ENCODE peak calls at places on chromosomes 7 and 10, in five cellular contexts. X, A, C, E and M are unnamed samples.

GRCh38 chr10:126387931-126388911 is at the start of gene ADAM12:
- DNase-seq in A (peak; percentile 17), X (peak; percentile 30), E (peak; percentile 30), C (peak; percentile 79), M (peak; percentile 49)

GRCh38 chr7:102843850-102844249 is 69.0 kb upstream of the LRRC17 start:
- DNase-seq in X (no peak), A (no peak), C (no peak), E (no peak), M (no peak)

GRCh38 chr10:128011059-128011979 is 104.4 kb downstream of the PTPRE start:
- DNase-seq in A (peak; percentile 58), E (peak; percentile 66), X (peak; percentile 89), C (peak; percentile 93), M (peak; percentile 83)

GRCh38 chr7:127347567-127348246 is 44.8 kb downstream of the ZNF800 start:
- DNase-seq in A (peak; percentile 18), E (peak; percentile 77), C (peak; percentile 88), X (peak; percentile 70), M (peak; percentile 74)

GRCh38 chr10:67884842-67885680 is 605 bp downstream of the SIRT1 start:
- DNase-seq in C (peak; percentile 95), X (peak; percentile 84), A (peak; percentile 69), E (peak; percentile 84), M (peak; percentile 82)

GRCh38 chr10:37895674-37896073 is 38.3 kb upstream of the ZNF248 start:
- DNase-seq in X (no peak), A (no peak), C (no peak), E (peak; percentile 1), M (no peak)

GRCh38 chr10:34916368-34916767 is 101.3 kb upstream of the PARD3 start:
- DNase-seq in X (no peak), A (peak; percentile 20), E (no peak), C (no peak), M (no peak)

GRCh38 chr7:21923663-21924062 is 22.0 kb downstream of the CDCA7L start:
- DNase-seq in C (no peak), E (peak; percentile 67), X (no peak), A (no peak), M (peak; percentile 55)

GRCh38 chr10:61471491-61471890 is 18.3 kb upstream of the TMEM26 start:
- DNase-seq in X (no peak), C (no peak), E (no peak), A (no peak), M (no peak)

GRCh38 chr10:118116555-118117311 is 70.0 kb upstream of the RAB11FIP2 start:
- DNase-seq in C (no peak), A (peak; percentile 83), X (no peak), E (no peak), M (peak; percentile 49)

GRCh38 chr7:18003286-18003685 is 24.4 kb downstream of the PRPS1L1 start:
- DNase-seq in A (no peak), C (no peak), E (peak; percentile 49), X (no peak), M (no peak)

GRCh38 chr7:123673137-123673732 is 17.6 kb downstream of the LMOD2 start:
- DNase-seq in X (no peak), A (no peak), E (no peak), C (no peak), M (no peak)

GRCh38 chr7:123677316-123677715 is 21.6 kb downstream of the LMOD2 start:
- DNase-seq in A (no peak), E (no peak), X (no peak), C (no peak), M (no peak)

GRCh38 chr7:123675092-123675473 is 19.4 kb downstream of the LMOD2 start:
- DNase-seq in A (no peak), E (no peak), C (no peak), X (no peak), M (peak; percentile 64)

GRCh38 chr7:123673752-123674398 is 18.2 kb downstream of the LMOD2 start:
- DNase-seq in X (no peak), A (no peak), E (no peak), C (no peak), M (no peak)

DNA sequence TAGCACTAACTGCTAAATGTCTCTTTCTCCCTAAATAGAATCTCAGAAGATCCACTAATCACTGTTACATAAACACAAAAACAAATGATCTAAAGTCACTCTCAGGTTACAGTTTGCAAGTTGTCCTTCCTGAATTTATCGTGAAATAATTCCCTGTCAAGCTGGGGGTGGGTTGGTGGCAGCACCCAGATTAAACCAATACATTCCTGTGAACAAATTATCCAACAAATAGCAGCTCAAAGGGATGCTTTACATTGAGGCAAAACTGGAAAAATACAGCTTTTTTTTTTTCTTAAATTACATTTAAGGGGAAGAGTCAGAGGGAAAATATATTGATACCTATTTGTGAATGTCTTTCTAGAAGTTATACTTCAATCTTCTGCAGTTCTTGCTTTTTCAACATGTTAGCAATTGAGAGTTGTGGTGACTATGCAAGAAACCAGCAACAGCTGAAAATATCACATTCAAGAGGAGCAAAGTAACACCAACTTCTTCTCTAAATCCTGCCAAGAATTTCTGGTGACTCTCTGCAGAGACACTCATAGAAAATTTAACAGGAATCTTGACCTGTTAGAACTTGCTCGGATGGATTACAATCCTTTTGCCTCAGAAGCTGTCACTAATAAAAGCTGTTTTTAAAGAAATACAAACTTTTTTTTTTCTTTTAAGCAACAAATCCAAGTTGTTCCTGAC is 18.9 kb downstream of the LMOD2 start:
- DNase-seq in C (no peak), E (no peak), A (no peak), X (no peak), M (peak; percentile 25)
- H3K27ac ChIP-seq in C (no peak overlapping the region), E (no peak overlapping the region), A (no peak overlapping the region), X (peak overlapping the region; percentile 51), M (peak overlapping the region; percentile 84)

GRCh38 chr10:95408148-95408930 is 117.5 kb upstream of the PDLIM1 start:
- DNase-seq in X (no peak), E (no peak), A (peak; percentile 73), C (no peak), M (no peak)

GRCh38 chr10:95411635-95412034 is 120.8 kb upstream of the PDLIM1 start:
- DNase-seq in C (no peak), A (no peak), X (no peak), E (peak; percentile 54), M (no peak)

GRCh38 chr10:95407546-95407945 is 116.7 kb upstream of the PDLIM1 start:
- DNase-seq in E (no peak), C (no peak), A (no peak), X (no peak), M (no peak)

GRCh38 chr10:95406651-95407280 is 116.0 kb upstream of the PDLIM1 start:
- DNase-seq in C (peak; percentile 88), X (peak; percentile 72), E (no peak), A (no peak), M (peak; percentile 14)

GRCh38 chr10:95408931-95409873 is 118.4 kb upstream of the PDLIM1 start:
- DNase-seq in A (no peak), E (peak; percentile 23), C (no peak), X (no peak), M (no peak)
- H3K4me3 ChIP-seq in A (no peak overlapping the region), E (no peak overlapping the region), C (no peak overlapping the region), X (no peak overlapping the region), M (no peak overlapping the region)

GRCh38 chr10:87504307-87504666 is 406 bp upstream of the MINPP1 start:
- DNase-seq in X (no peak), A (no peak), E (no peak), C (no peak), M (no peak)

GRCh38 chr10:87506988-87507387 is 2.3 kb downstream of the MINPP1 start:
- DNase-seq in C (no peak), E (no peak), X (no peak), A (no peak), M (no peak)

GRCh38 chr10:87503892-87504291 is 801 bp upstream of the MINPP1 start:
- DNase-seq in E (no peak), X (no peak), C (no peak), A (no peak), M (no peak)

GRCh38 chr10:87504667-87505365 is at the start of gene MINPP1:
- DNase-seq in A (peak; percentile 69), C (peak; percentile 93), E (peak; percentile 94), X (peak; percentile 85), M (peak; percentile 88)

DNA sequence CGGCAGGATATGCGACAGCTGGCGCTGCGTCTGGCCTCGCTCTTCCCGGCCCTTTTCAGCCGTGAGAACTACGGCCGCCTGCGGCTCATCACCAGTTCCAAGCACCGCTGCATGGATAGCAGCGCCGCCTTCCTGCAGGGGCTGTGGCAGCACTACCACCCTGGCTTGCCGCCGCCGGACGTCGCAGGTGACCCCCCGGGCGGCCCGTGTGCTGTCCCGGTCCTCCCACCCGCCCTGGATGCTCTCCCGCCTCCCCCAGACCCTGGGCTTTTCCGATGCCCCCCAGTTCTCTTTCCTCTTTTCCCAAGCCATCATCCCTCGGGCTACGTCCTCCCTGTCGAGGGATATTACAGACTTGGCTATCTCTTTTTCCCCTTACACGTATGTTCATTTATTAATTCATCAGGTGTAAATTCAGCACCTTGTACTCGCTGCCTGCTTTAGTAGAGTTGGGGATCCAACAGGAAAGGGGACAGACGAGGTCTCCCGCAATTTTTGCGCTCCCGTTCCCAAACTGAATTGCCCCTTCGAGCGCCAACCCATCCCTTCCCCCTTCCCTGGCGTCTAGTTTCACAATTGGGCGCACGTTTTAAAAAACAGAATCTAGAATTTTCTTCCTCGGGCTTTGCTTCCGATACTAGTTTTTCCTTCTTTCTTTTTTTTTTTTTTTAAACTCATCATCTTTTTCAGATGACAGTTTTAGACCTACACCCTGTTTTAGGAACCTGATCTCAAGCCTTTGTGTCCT is 847 bp downstream of the MINPP1 start:
- DNase-seq in X (peak; percentile 61), C (peak; percentile 23), E (peak; percentile 79), A (no peak), M (peak; percentile 72)
- H3K27ac ChIP-seq in X (peak overlapping the region; percentile 78), C (peak overlapping the region; percentile 73), E (no peak overlapping the region), A (peak overlapping the region; percentile 78), M (peak overlapping the region; percentile 46)

DNA sequence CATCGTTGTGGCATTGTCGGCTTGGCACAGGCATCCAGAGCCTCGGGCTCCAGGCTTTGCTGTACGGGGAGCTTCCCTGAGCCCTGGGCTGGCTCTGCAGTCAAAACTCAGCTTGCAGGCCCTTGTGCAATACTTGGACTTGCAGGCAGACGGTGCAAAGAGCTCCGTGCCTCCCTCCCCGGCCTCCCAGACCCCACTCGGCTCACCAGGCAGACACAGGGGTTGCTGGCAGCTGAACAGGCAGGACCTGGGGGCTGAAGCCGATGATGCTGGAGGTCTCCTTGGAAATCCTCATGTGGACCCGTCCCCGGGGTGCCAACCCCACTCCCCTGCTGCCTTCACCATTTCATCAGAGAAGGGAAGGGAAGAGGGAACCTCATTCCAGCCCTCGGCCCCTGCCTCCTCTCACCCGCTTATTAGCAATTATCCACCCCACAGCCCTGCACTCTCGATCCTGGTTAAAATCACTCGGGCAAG is 59.6 kb upstream of the GNA12 start:
- DNase-seq in X (no peak), A (no peak), C (no peak), E (no peak), M (peak; percentile 56)
- H3K4me3 ChIP-seq in X (no peak overlapping the region), A (no peak overlapping the region), C (no peak overlapping the region), E (no peak overlapping the region), M (no peak overlapping the region)